ENCODE peak calls at places on chromosomes 1 and 21, in nine cellular contexts. P is GM23248; M is right lobe of liver; U is hepatocyte; Q is GM12878; Y is CD8-positive, alpha-beta memory T cell; X is neural progenitor cell; A is PC-3; N is dorsolateral prefrontal cortex. G is an unnamed sample.

GRCh38 chr21:38166214-38166547 is 90.6 kb upstream of the KCNJ15 start:
- DNase-seq in A (no peak), P (peak), X (no peak), Q (no peak), Y (no peak), N (peak), U (no peak), M (no peak), G (no peak)

GRCh38 chr1:118294817-118295486 is 109.9 kb upstream of the SPAG17 start:
- DNase-seq in Q (no peak), M (no peak), A (no peak), P (peak), N (no peak), U (peak), X (no peak), Y (no peak), G (no peak)

GRCh38 chr1:202145325-202146140 is 996 bp upstream of the ARL8A start:
- DNase-seq in Y (no peak), U (no peak), A (no peak), X (no peak), P (peak), Q (no peak), N (no peak), M (no peak), G (no peak)

GRCh38 chr1:25526753-25527152 is 16.7 kb upstream of the LDLRAP1 start:
- DNase-seq in U (no peak), Y (no peak), A (no peak), N (no peak), Q (no peak), X (no peak), M (no peak), P (no peak), G (no peak)

GRCh38 chr1:92310185-92310597 is 11.3 kb downstream of the RPAP2 start:
- DNase-seq in M (no peak), U (peak), N (no peak), P (peak), Y (no peak), A (peak), Q (no peak), X (peak), G (no peak)

GRCh38 chr1:24180676-24181075 is 6.4 kb downstream of the IFNLR1 start:
- DNase-seq in X (no peak), M (no peak), N (no peak), A (no peak), Y (no peak), P (no peak), Q (no peak), U (no peak), G (no peak)

GRCh38 chr1:248243204-248243603 is 12.0 kb downstream of the OR2M4 start:
- DNase-seq in N (no peak), M (no peak), A (peak), Y (no peak), X (peak), U (no peak), P (peak), Q (peak), G (no peak)

GRCh38 chr1:115725600-115725999 is 42.9 kb downstream of the CASQ2 start:
- DNase-seq in N (no peak), A (no peak), P (no peak), U (no peak), X (no peak), Y (no peak), Q (no peak), M (no peak), G (no peak)

GRCh38 chr1:16220101-16220500 is 7.6 kb upstream of the ARHGEF19 start:
- DNase-seq in Y (no peak), P (no peak), U (no peak), Q (no peak), N (no peak), A (no peak), X (no peak), M (no peak), G (no peak)

GRCh38 chr1:151976868-151977267 is 16.8 kb downstream of the S100A10 start:
- DNase-seq in A (peak), M (no peak), Y (no peak), N (no peak), Q (no peak), U (no peak), P (peak), X (no peak), G (no peak)

GRCh38 chr1:109792056-109792831 is 28.5 kb upstream of the EPS8L3 start:
- DNase-seq in X (peak), Y (no peak), N (peak), U (peak), A (peak), P (peak), M (peak), Q (no peak), G (no peak)

GRCh38 chr1:86858524-86859261 is 55.2 kb downstream of the SELENOF start:
- DNase-seq in M (no peak), Y (no peak), A (no peak), N (no peak), Q (no peak), U (no peak), X (no peak), P (no peak), G (no peak)

GRCh38 chr1:21237386-21238088 is 52.7 kb downstream of the ECE1 start:
- DNase-seq in Q (no peak), X (no peak), U (no peak), M (no peak), A (peak), Y (no peak), P (no peak), N (no peak), G (no peak)

DNA sequence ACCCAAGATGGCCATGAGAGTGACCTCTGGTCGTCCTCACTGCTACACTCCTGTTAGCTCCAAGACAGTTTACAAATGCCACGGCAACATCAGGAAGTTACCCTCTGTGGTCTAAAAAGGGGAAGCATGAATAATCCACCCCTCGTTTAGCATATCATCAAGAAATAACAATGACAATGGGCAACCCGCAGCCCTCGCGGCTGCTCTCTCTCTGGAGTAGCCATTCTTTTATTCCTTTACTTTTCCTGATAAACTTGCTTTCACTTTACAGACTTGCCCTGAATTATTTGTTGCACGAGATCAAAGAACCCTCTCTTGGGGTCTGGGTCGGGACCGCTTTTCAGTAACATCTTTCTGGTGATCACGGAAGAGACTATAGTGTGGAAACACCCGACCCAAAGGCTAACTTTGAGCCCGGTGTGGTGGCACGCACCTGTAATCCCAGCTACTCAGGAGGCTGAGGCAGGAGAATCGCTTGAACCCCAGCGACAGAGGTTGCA is 19.8 kb upstream of the COX20 start:
- DNase-seq in Q (peak), U (no peak), M (no peak), X (no peak), A (no peak), N (no peak), Y (no peak), P (no peak), G (no peak)
- H3K27ac ChIP-seq in Q (peak), U (no peak), M (no peak), X (no peak), A (no peak), N (no peak), Y (no peak), P (no peak), G (no peak)

GRCh38 chr1:28482702-28483101 is 23.1 kb upstream of the RCC1 start:
- DNase-seq in X (no peak), P (no peak), N (no peak), M (no peak), Q (no peak), U (no peak), A (no peak), Y (no peak), G (no peak)
- H3K27ac ChIP-seq in X (no peak), P (no peak), N (no peak), M (no peak), Q (no peak), U (no peak), A (no peak), Y (no peak), G (no peak)

DNA sequence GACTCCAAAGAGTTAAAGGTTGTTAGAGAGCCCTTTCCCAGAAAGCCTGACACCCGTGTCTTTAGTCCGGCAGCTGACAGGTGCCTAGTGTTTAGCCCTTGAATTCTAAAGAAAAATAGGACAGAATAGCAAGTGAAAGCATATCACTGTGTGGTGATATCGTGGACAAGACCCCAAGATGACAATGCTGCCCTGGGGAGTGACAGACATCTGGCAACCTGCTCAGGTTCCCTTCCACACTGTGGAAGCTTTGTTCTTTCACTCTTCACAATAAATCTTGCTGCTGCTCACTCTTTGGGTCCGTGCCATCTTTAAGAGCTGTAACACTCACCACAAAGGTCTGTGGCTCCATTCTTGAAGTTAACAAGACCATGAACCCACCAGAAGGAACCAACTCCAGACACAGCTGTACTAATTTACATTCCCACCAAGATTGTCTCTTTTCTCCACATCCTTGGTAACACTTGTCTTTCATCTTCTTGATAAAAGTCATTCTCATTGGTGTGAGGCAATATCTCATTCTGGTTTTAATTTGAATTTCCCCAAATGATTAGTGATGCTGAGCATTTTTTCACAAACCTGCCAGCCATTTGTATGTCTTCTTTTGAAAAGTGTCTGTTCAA is 107.6 kb upstream of the SGIP1 start:
- DNase-seq in X (no peak), N (no peak), U (no peak), Y (no peak), P (no peak), Q (no peak), A (no peak), M (no peak), G (no peak)
- H3K27ac ChIP-seq in X (no peak), N (no peak), U (no peak), Y (no peak), P (no peak), Q (no peak), A (no peak), M (no peak), G (no peak)

GRCh38 chr1:205502992-205503391 is 1.5 kb upstream of the CDK18 start:
- DNase-seq in X (no peak), U (no peak), M (no peak), N (no peak), Q (no peak), P (no peak), Y (no peak), A (no peak), G (no peak)

GRCh38 chr1:205499789-205500188 is 4.7 kb upstream of the CDK18 start:
- DNase-seq in N (no peak), U (no peak), P (no peak), A (no peak), M (no peak), Q (no peak), X (no peak), Y (no peak), G (no peak)

GRCh38 chr1:205497351-205497750 is 7.1 kb upstream of the CDK18 start:
- DNase-seq in A (no peak), Q (no peak), U (no peak), M (no peak), N (no peak), Y (no peak), P (no peak), X (no peak), G (no peak)

GRCh38 chr1:205502111-205502810 is 2.2 kb upstream of the CDK18 start:
- DNase-seq in N (no peak), Q (no peak), A (no peak), U (no peak), M (no peak), P (no peak), X (no peak), Y (no peak), G (no peak)

DNA sequence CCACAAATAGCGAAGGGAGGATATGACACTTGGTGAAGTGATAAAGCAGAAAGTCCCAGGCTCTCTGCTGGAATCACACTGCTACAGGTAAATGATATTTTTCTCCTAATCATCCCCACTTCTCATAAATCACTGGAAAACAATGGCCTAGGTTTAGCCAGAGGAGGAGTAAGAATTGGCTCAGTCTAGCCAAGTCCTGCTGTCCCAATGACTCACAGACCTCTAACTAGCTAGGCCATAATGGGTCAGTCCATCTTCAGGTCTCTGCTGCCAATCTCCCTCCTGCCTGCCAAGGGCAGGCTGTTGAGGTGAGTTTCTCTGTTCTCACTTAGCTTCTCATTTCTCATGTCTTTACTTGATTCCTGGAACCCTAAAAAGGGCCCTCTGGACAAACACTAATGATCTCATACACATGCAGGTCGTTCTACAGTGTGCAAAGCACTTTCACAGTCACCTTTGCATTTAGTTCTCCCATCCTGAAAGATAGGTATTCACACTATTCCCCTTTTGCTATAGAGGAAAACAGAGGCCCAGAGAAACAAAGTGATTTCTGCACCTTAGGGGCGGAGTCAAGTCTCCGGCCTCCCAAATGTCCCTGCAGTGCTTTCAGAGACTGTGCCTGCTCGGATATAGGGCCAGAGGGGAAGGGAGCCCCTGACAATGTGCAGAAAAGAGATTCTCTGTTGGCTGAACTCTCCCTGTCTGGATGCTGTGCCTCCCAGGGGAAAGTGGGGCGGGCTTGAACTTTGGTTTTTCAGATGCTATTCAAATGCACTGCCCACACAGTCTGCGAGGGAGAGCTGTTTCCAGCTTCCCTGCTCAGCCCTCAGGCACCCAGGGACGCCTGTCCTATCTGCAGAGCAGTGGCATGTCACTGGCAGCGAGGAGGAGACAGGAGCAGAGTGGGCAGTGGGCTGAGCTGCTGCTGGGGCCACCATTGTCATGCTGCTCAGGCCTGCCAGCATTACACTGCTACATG is 3.9 kb upstream of the CDK18 start:
- DNase-seq in M (no peak), N (no peak), P (peak), Y (no peak), A (peak), U (no peak), X (no peak), Q (no peak), G (no peak)
- H3K27ac ChIP-seq in M (no peak), N (peak), P (no peak), Y (no peak), A (no peak), U (no peak), X (no peak), Q (no peak), G (no peak)

GRCh38 chr1:28243685-28244439 is 7.9 kb downstream of the ATP5IF1 start:
- DNase-seq in N (no peak), A (no peak), X (no peak), P (no peak), Q (no peak), Y (no peak), M (no peak), U (peak), G (no peak)

GRCh38 chr1:28247603-28248272 is 11.6 kb upstream of the SESN2 start:
- DNase-seq in A (no peak), Q (no peak), M (no peak), X (no peak), N (no peak), Y (no peak), P (no peak), U (no peak), G (no peak)

GRCh38 chr1:28244549-28245251 is 8.8 kb downstream of the ATP5IF1 start:
- DNase-seq in Q (peak), N (no peak), A (no peak), X (no peak), P (no peak), U (no peak), M (no peak), Y (no peak), G (no peak)

GRCh38 chr1:28248273-28249012 is 10.9 kb upstream of the SESN2 start:
- DNase-seq in P (peak), U (peak), X (peak), A (peak), M (peak), Q (no peak), N (peak), Y (peak), G (no peak)

DNA sequence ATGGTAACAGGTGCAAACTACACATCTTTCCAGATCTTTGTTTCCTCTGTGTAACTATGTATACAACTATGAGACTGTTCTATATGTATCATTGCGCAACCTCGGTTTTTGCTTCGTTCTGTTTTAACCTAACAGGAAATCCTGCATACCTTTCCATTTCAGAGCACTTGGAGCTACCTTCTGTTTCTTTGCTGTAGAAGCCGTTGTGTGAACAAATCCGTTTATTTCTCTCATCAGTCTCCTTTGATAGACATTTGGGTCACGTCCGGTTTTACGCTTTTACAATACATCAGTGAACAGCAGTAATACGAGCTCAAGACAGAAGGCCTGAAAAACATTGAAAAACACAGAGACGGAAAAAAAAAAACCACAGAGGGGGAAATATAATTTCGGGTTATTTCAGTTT is 10.5 kb downstream of the ATP5IF1 start:
- DNase-seq in Q (peak), U (peak), N (no peak), P (peak), X (no peak), Y (peak), M (no peak), A (peak), G (no peak)
- H3K27ac ChIP-seq in Q (peak), U (peak), N (peak), P (peak), X (no peak), Y (peak), M (peak), A (peak), G (peak)

GRCh38 chr1:179095377-179095776 is 13.5 kb downstream of the TOR3A start:
- DNase-seq in A (no peak), M (no peak), N (no peak), Y (no peak), U (no peak), Q (no peak), X (no peak), P (no peak), G (no peak)

GRCh38 chr1:179091691-179092165 is 9.9 kb downstream of the TOR3A start:
- DNase-seq in A (no peak), M (peak), N (no peak), P (peak), U (peak), Q (no peak), X (no peak), Y (no peak), G (no peak)

GRCh38 chr1:179094826-179095225 is 13.0 kb downstream of the TOR3A start:
- DNase-seq in P (no peak), U (no peak), N (no peak), A (no peak), Y (no peak), Q (no peak), X (no peak), M (no peak), G (no peak)

GRCh38 chr1:179090923-179091322 is 9.1 kb downstream of the TOR3A start:
- DNase-seq in M (no peak), U (no peak), P (no peak), Q (no peak), A (no peak), Y (no peak), N (no peak), X (no peak), G (no peak)

GRCh38 chr1:179092896-179093461 is 11.1 kb downstream of the TOR3A start:
- DNase-seq in M (no peak), Q (no peak), X (no peak), U (no peak), N (no peak), P (no peak), Y (no peak), A (no peak), G (no peak)
- H3K27ac ChIP-seq in M (no peak), Q (no peak), X (no peak), U (no peak), N (no peak), P (peak), Y (no peak), A (no peak), G (no peak)

G was measured in keratinocyte.